ENCODE peak calls at places on chromosomes 7 and 10, in four cellular contexts. D is NCI-H460, Z is NCI-H524 treated with DMSO at 0.1 percent for 48 hours, O is bronchial epithelial cell. F is an unnamed sample.
A peak's percentile ranks its signal among the peaks of the same experiment; 100 is the strongest.

GRCh38 chr10:103765981-103766380 is 89.4 kb downstream of the SH3PXD2A start:
- DNase-seq in D (no peak), Z (no peak), O (peak; percentile 42), F (no peak)

GRCh38 chr7:157404845-157405481 is 68.2 kb downstream of the DNAJB6 start:
- DNase-seq in D (peak; percentile 57), Z (no peak), O (peak; percentile 92), F (peak; percentile 94)

GRCh38 chr7:78279035-78279434 is 480.5 kb downstream of the PHTF2 start:
- DNase-seq in D (no peak), Z (no peak), O (peak; percentile 97), F (peak; percentile 87)

GRCh38 chr7:149861728-149862045 is 12.1 kb upstream of the ATP6V0E2 start:
- DNase-seq in D (no peak), Z (no peak), O (no peak), F (no peak)

GRCh38 chr10:131936756-131937155 is 35.9 kb downstream of the PPP2R2D start:
- DNase-seq in D (no peak), Z (no peak), O (no peak), F (no peak)

GRCh38 chr10:61628875-61629513 is 33.7 kb upstream of the CABCOCO1 start:
- DNase-seq in D (peak; percentile 73), Z (no peak), O (peak; percentile 99), F (peak; percentile 94)

GRCh38 chr10:101566333-101567164 is 21.5 kb downstream of the POLL start:
- DNase-seq in D (no peak), Z (no peak), O (no peak), F (no peak)

GRCh38 chr10:80684217-80684616 is 146.5 kb downstream of the SH2D4B start:
- DNase-seq in D (no peak), Z (peak; percentile 62), O (peak; percentile 70), F (peak; percentile 52)

GRCh38 chr7:127486654-127487053 is 94.1 kb upstream of the ZNF800 start:
- DNase-seq in D (no peak), Z (no peak), O (peak; percentile 61), F (peak; percentile 53)

GRCh38 chr10:4371691-4372295 is 454.2 kb upstream of the AKR1E2 start:
- DNase-seq in D (no peak), Z (no peak), O (no peak), F (no peak)

GRCh38 chr7:16647435-16647960 is 1.5 kb downstream of the BZW2 start:
- DNase-seq in D (no peak), Z (no peak), O (no peak), F (no peak)

GRCh38 chr10:102400598-102401321 is 5.3 kb downstream of the NFKB2 start:
- DNase-seq in D (no peak), Z (no peak), O (no peak), F (no peak)